ENCODE peak calls at places on chromosomes 13 and 19, in ten cellular contexts. N is neuronal stem cell; A is MCF 10A; P is upper lobe of right lung; V is substantia nigra; D is fibroblast of pulmonary artery; G is neural progenitor cell; S is NCI-H1092 treated with DMSO at 0.1 percent for 48 hours; M is activated CD4-positive, CD25-positive, alpha-beta regulatory T cell; W is osteocyte. L is an unnamed sample.

GRCh38 chr19:33456845-33457220 is 64.8 kb downstream of the PEPD start:
- DNase-seq in N (no peak), A (no peak), P (peak; percentile 36), V (no peak), D (no peak), G (no peak), S (no peak), M (no peak), W (no peak), L (no peak)

GRCh38 chr19:48186541-48186991 is 16.1 kb downstream of the ZSWIM9 start:
- DNase-seq in N (no peak), A (no peak), P (peak; percentile 34), V (no peak), D (no peak), G (no peak), S (no peak), M (no peak), W (no peak), L (no peak)

GRCh38 chr13:80399340-80400163 is 58.6 kb upstream of the SPRY2 start:
- DNase-seq in N (no peak), A (peak; percentile 88), P (peak; percentile 69), V (no peak), D (no peak), G (peak; percentile 10), S (no peak), M (no peak), W (no peak), L (no peak)

GRCh38 chr19:35748106-35749020 is at the start of gene LIN37:
- DNase-seq in N (peak; percentile 99), A (peak; percentile 100), P (peak; percentile 99), V (peak; percentile 100), D (peak; percentile 100), G (peak; percentile 99), S (peak; percentile 98), M (peak; percentile 97), W (peak; percentile 99), L (peak; percentile 97)

GRCh38 chr13:47136659-47136975 is 239.8 kb upstream of the HTR2A start:
- DNase-seq in N (no peak), A (no peak), P (no peak), V (no peak), D (no peak), G (no peak), S (no peak), M (no peak), W (no peak), L (no peak)

GRCh38 chr19:54307389-54307788 is 5.6 kb downstream of the LILRA5 start:
- DNase-seq in N (no peak), A (no peak), P (no peak), V (no peak), D (no peak), G (no peak), S (no peak), M (no peak), W (peak; percentile 62), L (no peak)

GRCh38 chr19:32241957-32242710 is 103.3 kb upstream of the ZNF507 start:
- DNase-seq in N (no peak), A (no peak), P (no peak), V (no peak), D (no peak), G (no peak), S (no peak), M (no peak), W (peak; percentile 42), L (no peak)

GRCh38 chr19:56760842-56761241 is 79.7 kb downstream of the PEG3 start:
- DNase-seq in N (no peak), A (no peak), P (no peak), V (no peak), D (no peak), G (no peak), S (no peak), M (no peak), W (no peak), L (no peak)

GRCh38 chr13:89925107-89925506 is 1422.4 kb upstream of the MIR17HG start:
- DNase-seq in N (peak; percentile 12), A (peak; percentile 61), P (no peak), V (no peak), D (peak; percentile 56), G (peak; percentile 57), S (peak; percentile 47), M (no peak), W (no peak), L (no peak)

GRCh38 chr13:33140161-33140560 is 123.9 kb downstream of the KL start:
- DNase-seq in N (no peak), A (no peak), P (no peak), V (no peak), D (no peak), G (no peak), S (peak; percentile 14), M (no peak), W (no peak), L (no peak)

GRCh38 chr19:45455707-45456499 is 11.9 kb upstream of the FOSB start:
- DNase-seq in N (no peak), A (peak; percentile 98), P (peak; percentile 95), V (no peak), D (peak; percentile 99), G (peak; percentile 71), S (peak; percentile 29), M (no peak), W (peak; percentile 99), L (no peak)

GRCh38 chr19:425056-425455 is 16.1 kb upstream of the C2CD4C start:
- DNase-seq in N (no peak), A (no peak), P (no peak), V (no peak), D (no peak), G (no peak), S (no peak), M (no peak), W (no peak), L (no peak)

GRCh38 chr13:49219647-49220034 is 497 bp upstream of the MLNR start:
- DNase-seq in N (no peak), A (no peak), P (no peak), V (no peak), D (no peak), G (no peak), S (no peak), M (no peak), W (no peak), L (no peak)

GRCh38 chr19:33622809-33623511 is 1.2 kb downstream of the CHST8 start:
- DNase-seq in N (peak; percentile 21), A (no peak), P (no peak), V (no peak), D (no peak), G (peak; percentile 57), S (no peak), M (no peak), W (no peak), L (no peak)

GRCh38 chr19:58248886-58249285 is 20.2 kb downstream of the ZNF544 start:
- DNase-seq in N (no peak), A (no peak), P (no peak), V (no peak), D (no peak), G (no peak), S (no peak), M (no peak), W (no peak), L (no peak)

GRCh38 chr19:6108721-6109633 is 1.3 kb downstream of the RFX2 start:
- DNase-seq in N (no peak), A (no peak), P (peak; percentile 82), V (peak; percentile 12), D (peak; percentile 75), G (peak; percentile 57), S (peak; percentile 47), M (peak; percentile 9), W (no peak), L (no peak)

GRCh38 chr19:10961763-10962536 is 1.1 kb downstream of the SMARCA4 start:
- DNase-seq in N (peak; percentile 35), A (peak; percentile 14), P (no peak), V (no peak), D (peak; percentile 21), G (peak; percentile 75), S (peak; percentile 8), M (no peak), W (no peak), L (no peak)

GRCh38 chr13:87999141-87999765 is 328.1 kb downstream of the SLITRK5 start:
- DNase-seq in N (no peak), A (peak; percentile 6), P (no peak), V (no peak), D (peak; percentile 26), G (no peak), S (no peak), M (no peak), W (no peak), L (no peak)

GRCh38 chr19:51702754-51703654 is 9.9 kb downstream of the SPACA6 start:
- DNase-seq in N (no peak), A (no peak), P (peak; percentile 77), V (no peak), D (no peak), G (peak; percentile 49), S (no peak), M (no peak), W (no peak), L (no peak)

GRCh38 chr19:43777163-43777700 is 3.5 kb downstream of the KCNN4 start:
- DNase-seq in N (no peak), A (peak; percentile 60), P (no peak), V (no peak), D (no peak), G (no peak), S (peak; percentile 71), M (no peak), W (no peak), L (no peak)

GRCh38 chr13:43444085-43444484 is 342.7 kb downstream of the ENOX1 start:
- DNase-seq in N (no peak), A (no peak), P (no peak), V (no peak), D (no peak), G (no peak), S (no peak), M (no peak), W (no peak), L (no peak)

GRCh38 chr13:67438465-67438864 is 208.3 kb upstream of the PCDH9 start:
- DNase-seq in N (peak; percentile 8), A (peak; percentile 30), P (no peak), V (no peak), D (no peak), G (peak; percentile 49), S (peak; percentile 48), M (no peak), W (no peak), L (no peak)

L was measured in activated naive CD8-positive, alpha-beta T cell treated with anti-CD3 and anti-CD28 coated beads, Interleukin-2, amount 50 U/mL, for 16 hours.